ENCODE peak calls at places on chromosome 4, in eight cellular contexts. G is NCI-H1092, W is ACHN, N is RPMI8226, M is SK-MEL-5, E is WTC11, I is colonic mucosa, P is left cardiac atrium. B is an unnamed sample.

GRCh38 chr4:174794706-174795105 is 34.3 kb downstream of the GLRA3 start:
- DNase-seq in M (no peak), W (no peak), I (no peak), E (no peak), G (no peak), P (no peak), N (no peak), B (no peak)

GRCh38 chr4:2041234-2042130 is 17.6 kb upstream of the NAT8L start:
- DNase-seq in G (peak), M (peak), E (peak), W (peak), N (peak), I (peak), P (peak), B (peak)

GRCh38 chr4:19844436-19844835 is 407.3 kb upstream of the SLIT2 start:
- DNase-seq in M (no peak), E (no peak), P (peak), I (no peak), W (no peak), G (no peak), N (no peak), B (no peak)

GRCh38 chr4:182832352-182833120 is 84.7 kb downstream of the DCTD start:
- DNase-seq in P (no peak), G (no peak), W (no peak), E (no peak), M (peak), N (no peak), I (no peak), B (no peak)

GRCh38 chr4:151652841-151653547 is 107.8 kb downstream of the GATB start:
- DNase-seq in N (no peak), W (no peak), E (no peak), M (no peak), P (no peak), I (no peak), G (no peak), B (no peak)

GRCh38 chr4:4590496-4590895 is 48.6 kb upstream of the STX18 start:
- DNase-seq in G (no peak), M (no peak), E (no peak), N (no peak), P (no peak), I (no peak), W (no peak), B (no peak)

GRCh38 chr4:8201341-8201781 is 2.3 kb downstream of the SH3TC1 start:
- DNase-seq in G (no peak), W (no peak), I (no peak), E (no peak), M (no peak), N (no peak), P (no peak), B (no peak)

GRCh38 chr4:173538148-173538902 is 8.3 kb upstream of the HAND2 start:
- DNase-seq in W (no peak), P (peak), N (no peak), M (no peak), G (peak), I (no peak), E (peak), B (no peak)

GRCh38 chr4:38106301-38106700 is 146.1 kb downstream of the PTTG2 start:
- DNase-seq in M (no peak), E (no peak), W (no peak), G (no peak), I (no peak), N (no peak), P (no peak), B (no peak)

GRCh38 chr4:140046037-140046436 is 107.9 kb downstream of the MAML3 start:
- DNase-seq in E (no peak), W (no peak), G (no peak), N (no peak), M (no peak), P (no peak), I (no peak), B (no peak)

GRCh38 chr4:48708610-48709009 is 71.5 kb downstream of the FRYL start:
- DNase-seq in M (no peak), E (no peak), P (no peak), I (no peak), G (no peak), W (no peak), N (no peak), B (no peak)

GRCh38 chr4:142683997-142684396 is 162.1 kb downstream of the INPP4B start:
- DNase-seq in I (no peak), P (no peak), N (no peak), E (no peak), M (no peak), W (no peak), G (no peak), B (no peak)

GRCh38 chr4:145881991-145882390 is 56.6 kb downstream of the ZNF827 start:
- DNase-seq in E (peak), P (no peak), W (no peak), G (no peak), M (no peak), N (peak), I (peak), B (no peak)

GRCh38 chr4:143085224-143085623 is 99.5 kb upstream of the USP38 start:
- DNase-seq in P (no peak), M (peak), W (peak), E (no peak), G (no peak), N (no peak), I (no peak), B (no peak)

GRCh38 chr4:5955856-5956255 is 62.4 kb downstream of the C4orf50 start:
- DNase-seq in P (no peak), E (no peak), N (no peak), G (no peak), W (no peak), I (no peak), M (no peak), B (no peak)

GRCh38 chr4:22869235-22869634 is 176.5 kb downstream of the GBA3 start:
- DNase-seq in N (no peak), M (peak), I (no peak), P (no peak), G (no peak), W (peak), E (peak), B (no peak)

GRCh38 chr4:140607852-140608251 is 39.1 kb upstream of the UCP1 start:
- DNase-seq in W (no peak), I (no peak), P (no peak), E (no peak), M (no peak), G (no peak), N (no peak), B (no peak)

GRCh38 chr4:113784497-113785254 is 23.1 kb upstream of the CAMK2D start:
- DNase-seq in I (no peak), G (no peak), N (no peak), E (no peak), P (no peak), W (peak), M (peak), B (no peak)

B was measured in Caco-2.